ENCODE peak calls at places on chromosome 4, in four cellular contexts. One of them, this sample, is unnamed.

GRCh38 chr4:121939690-121940089 is 12.2 kb downstream of the TRPC3 start:
- DNase-seq in A549: no peak
- DNase-seq in GM12878: no peak
- DNase-seq in HCT116: no peak
- DNase-seq in this sample: no peak

GRCh38 chr4:96913437-96914075 is 1073.7 kb downstream of the PDHA2 start:
- DNase-seq in A549: no peak
- DNase-seq in HCT116: no peak
- DNase-seq in GM12878: no peak
- DNase-seq in this sample: no peak

GRCh38 chr4:168409089-168409801 is 71.0 kb downstream of the DDX60L start:
- DNase-seq in HCT116: no peak
- DNase-seq in A549: no peak
- DNase-seq in GM12878: no peak
- DNase-seq in this sample: no peak

GRCh38 chr4:70183168-70183939 is 12.2 kb upstream of the ODAM start:
- DNase-seq in GM12878: no peak
- DNase-seq in HCT116: peak
- DNase-seq in A549: peak
- DNase-seq in this sample: peak

GRCh38 chr4:24080871-24081270 is 191.0 kb upstream of the PPARGC1A start:
- DNase-seq in HCT116: no peak
- DNase-seq in A549: no peak
- DNase-seq in GM12878: no peak
- DNase-seq in this sample: no peak

GRCh38 chr4:57989430-57989829 is 879.2 kb upstream of the IGFBP7 start:
- DNase-seq in A549: no peak
- DNase-seq in HCT116: no peak
- DNase-seq in GM12878: no peak
- DNase-seq in this sample: no peak

GRCh38 chr4:813900-814299 is 12.0 kb downstream of the CPLX1 start:
- DNase-seq in A549: no peak
- DNase-seq in HCT116: no peak
- DNase-seq in GM12878: no peak
- DNase-seq in this sample: peak

GRCh38 chr4:186169333-186169941 is 21.9 kb upstream of the CYP4V2 start:
- DNase-seq in HCT116: no peak
- DNase-seq in GM12878: no peak
- DNase-seq in A549: no peak
- DNase-seq in this sample: no peak

GRCh38 chr4:53233396-53233795 is 132.5 kb downstream of the SCFD2 start:
- DNase-seq in GM12878: no peak
- DNase-seq in A549: no peak
- DNase-seq in HCT116: no peak
- DNase-seq in this sample: no peak

GRCh38 chr4:41257257-41257900 is 651 bp downstream of the UCHL1 start:
- DNase-seq in A549: peak
- DNase-seq in GM12878: no peak
- DNase-seq in HCT116: no peak
- DNase-seq in this sample: peak

GRCh38 chr4:31645211-31645610 is 925.0 kb downstream of the PCDH7 start:
- DNase-seq in HCT116: no peak
- DNase-seq in GM12878: no peak
- DNase-seq in A549: no peak
- DNase-seq in this sample: no peak

GRCh38 chr4:8593268-8594096 is 917 bp downstream of the CPZ start:
- DNase-seq in A549: no peak
- DNase-seq in HCT116: no peak
- DNase-seq in GM12878: no peak
- DNase-seq in this sample: no peak
- TF ChIP-seq MAX in A549: no peak
- TF ChIP-seq MAX in HCT116: no peak
- TF ChIP-seq MAX in GM12878: no peak
- TF ChIP-seq MAX in this sample: no peak

GRCh38 chr4:25454491-25454890 is 77.4 kb downstream of the ANAPC4 start:
- DNase-seq in HCT116: no peak
- DNase-seq in GM12878: no peak
- DNase-seq in A549: no peak
- DNase-seq in this sample: no peak
- TF ChIP-seq MAX in HCT116: no peak
- TF ChIP-seq MAX in GM12878: no peak
- TF ChIP-seq MAX in A549: no peak
- TF ChIP-seq MAX in this sample: no peak

DNA sequence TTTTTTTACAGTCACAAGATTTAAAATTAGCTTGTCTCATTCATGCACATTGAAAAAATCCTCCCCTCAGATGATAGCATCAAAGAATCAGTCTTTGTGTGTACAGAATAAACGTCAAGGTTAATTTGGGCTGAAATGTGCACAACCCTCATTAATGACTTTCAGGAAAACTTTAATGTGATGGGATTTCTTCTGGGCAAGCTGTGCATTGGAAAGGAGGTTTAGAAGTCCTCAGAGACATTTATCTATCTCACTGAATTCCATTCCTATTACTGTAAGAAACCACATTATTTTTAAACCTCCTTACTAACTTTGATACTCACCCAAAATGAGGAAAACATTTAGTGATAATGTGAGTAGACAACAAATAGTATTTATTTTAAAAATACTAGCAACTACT is 88.3 kb upstream of the TECRL start:
- DNase-seq in A549: no peak
- DNase-seq in GM12878: no peak
- DNase-seq in HCT116: no peak
- DNase-seq in this sample: no peak
- TF ChIP-seq MAX in A549: no peak
- TF ChIP-seq MAX in GM12878: no peak
- TF ChIP-seq MAX in HCT116: no peak
- TF ChIP-seq MAX in this sample: no peak

GRCh38 chr4:184750926-184751584 is 17.2 kb upstream of the CENPU start:
- DNase-seq in GM12878: no peak
- DNase-seq in A549: no peak
- DNase-seq in HCT116: no peak
- DNase-seq in this sample: no peak

GRCh38 chr4:184747034-184747830 is 13.3 kb upstream of the CENPU start:
- DNase-seq in A549: no peak
- DNase-seq in GM12878: no peak
- DNase-seq in HCT116: no peak
- DNase-seq in this sample: peak

GRCh38 chr4:184745747-184746531 is 12.0 kb upstream of the CENPU start:
- DNase-seq in GM12878: no peak
- DNase-seq in HCT116: peak
- DNase-seq in A549: peak
- DNase-seq in this sample: peak

GRCh38 chr4:184746532-184746870 is 12.6 kb upstream of the CENPU start:
- DNase-seq in A549: no peak
- DNase-seq in HCT116: no peak
- DNase-seq in GM12878: no peak
- DNase-seq in this sample: no peak

GRCh38 chr4:184748251-184748652 is 14.4 kb upstream of the CENPU start:
- DNase-seq in A549: no peak
- DNase-seq in GM12878: no peak
- DNase-seq in HCT116: no peak
- DNase-seq in this sample: peak
- TF ChIP-seq MAX in A549: no peak
- TF ChIP-seq MAX in GM12878: no peak
- TF ChIP-seq MAX in HCT116: no peak
- TF ChIP-seq MAX in this sample: no peak

GRCh38 chr4:174260099-174260498 is 23.4 kb downstream of the FBXO8 start:
- DNase-seq in A549: peak
- DNase-seq in HCT116: no peak
- DNase-seq in GM12878: no peak
- DNase-seq in this sample: no peak
- TF ChIP-seq MAX in A549: no peak
- TF ChIP-seq MAX in HCT116: no peak
- TF ChIP-seq MAX in GM12878: no peak
- TF ChIP-seq MAX in this sample: no peak

GRCh38 chr4:92968996-92969395 is 665.2 kb downstream of the GRID2 start:
- DNase-seq in A549: no peak
- DNase-seq in HCT116: no peak
- DNase-seq in GM12878: no peak
- DNase-seq in this sample: no peak
- TF ChIP-seq MAX in A549: no peak
- TF ChIP-seq MAX in HCT116: no peak
- TF ChIP-seq MAX in GM12878: no peak
- TF ChIP-seq MAX in this sample: no peak

GRCh38 chr4:135353008-135353407 is 1151.4 kb upstream of the PABPC4L start:
- DNase-seq in A549: no peak
- DNase-seq in HCT116: no peak
- DNase-seq in GM12878: no peak
- DNase-seq in this sample: no peak

GRCh38 chr4:135354876-135355275 is 1153.3 kb upstream of the PABPC4L start:
- DNase-seq in HCT116: no peak
- DNase-seq in GM12878: no peak
- DNase-seq in A549: no peak
- DNase-seq in this sample: no peak
- TF ChIP-seq MAX in HCT116: no peak
- TF ChIP-seq MAX in GM12878: no peak
- TF ChIP-seq MAX in A549: no peak
- TF ChIP-seq MAX in this sample: no peak

DNA sequence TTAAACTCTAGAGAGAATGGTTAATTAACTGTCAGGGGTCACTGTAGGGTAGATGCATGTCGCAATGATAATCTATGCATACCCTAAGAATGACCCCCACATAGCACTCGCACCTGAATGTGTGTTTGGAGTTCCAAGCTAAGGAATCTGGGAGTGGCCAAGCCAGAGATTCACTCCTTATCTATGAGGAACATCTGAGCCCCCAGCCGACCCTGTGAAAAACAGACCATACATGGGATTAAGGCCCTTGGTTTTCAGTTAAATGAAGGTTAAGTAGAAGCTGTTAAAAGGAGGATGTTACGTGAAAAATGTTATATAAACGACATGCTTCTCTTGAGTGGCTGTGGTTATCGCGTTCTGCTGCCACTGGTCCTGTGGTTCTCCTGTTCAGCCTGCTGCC is 147.2 kb downstream of the RELL1 start:
- DNase-seq in A549: no peak
- DNase-seq in GM12878: no peak
- DNase-seq in HCT116: no peak
- DNase-seq in this sample: peak
- TF ChIP-seq MAX in A549: no peak
- TF ChIP-seq MAX in GM12878: no peak
- TF ChIP-seq MAX in HCT116: no peak
- TF ChIP-seq MAX in this sample: no peak

This sample was measured in NB4.